ENCODE peak calls at places on chromosome 2, in six cellular contexts. M is adrenal gland, F is lower lobe of right lung, X is right atrium auricular region, Q is choroid plexus epithelial cell, N is uterus. C is an unnamed sample.

GRCh38 chr2:239206851-239207250 is 194.0 kb downstream of the HDAC4 start:
- DNase-seq in M (no peak), F (no peak), X (no peak), Q (no peak), N (no peak), C (no peak)

GRCh38 chr2:74889159-74889558 is 55.2 kb downstream of the HK2 start:
- DNase-seq in M (no peak), F (no peak), X (no peak), Q (no peak), N (no peak), C (no peak)

GRCh38 chr2:26988165-26988879 is 17.9 kb downstream of the MAPRE3 start:
- DNase-seq in M (no peak), F (no peak), X (no peak), Q (peak; percentile 78), N (no peak), C (peak; percentile 84)

GRCh38 chr2:157894694-157895450 is 18.7 kb upstream of the ACVR1 start:
- DNase-seq in M (no peak), F (no peak), X (no peak), Q (peak; percentile 80), N (peak; percentile 30), C (peak; percentile 75)

GRCh38 chr2:58539973-58540372 is 298.8 kb upstream of the FANCL start:
- DNase-seq in M (no peak), F (no peak), X (no peak), Q (peak; percentile 6), N (no peak), C (no peak)

GRCh38 chr2:99617811-99618210 is 128.0 kb upstream of the REV1 start:
- DNase-seq in M (no peak), F (no peak), X (no peak), Q (no peak), N (no peak), C (no peak)

GRCh38 chr2:43175187-43175490 is 51.3 kb downstream of the ZFP36L2 start:
- DNase-seq in M (no peak), F (no peak), X (no peak), Q (peak; percentile 44), N (no peak), C (peak; percentile 57)

GRCh38 chr2:23385748-23386421 is 906 bp downstream of the KLHL29 start:
- DNase-seq in M (peak; percentile 37), F (no peak), X (no peak), Q (no peak), N (peak; percentile 28), C (peak; percentile 33)

GRCh38 chr2:126720647-126721046 is 64.7 kb downstream of the GYPC start:
- DNase-seq in M (no peak), F (no peak), X (peak; percentile 7), Q (peak; percentile 31), N (no peak), C (no peak)

GRCh38 chr2:54771166-54771565 is 47.7 kb downstream of the EML6 start:
- DNase-seq in M (no peak), F (no peak), X (no peak), Q (peak; percentile 26), N (no peak), C (peak; percentile 78)

GRCh38 chr2:173053043-173053699 is 22.5 kb upstream of the MAP3K20 start:
- DNase-seq in M (no peak), F (no peak), X (no peak), Q (peak; percentile 48), N (no peak), C (no peak)

GRCh38 chr2:184689633-184690032 is 91.3 kb downstream of the ZNF804A start:
- DNase-seq in M (no peak), F (no peak), X (no peak), Q (peak; percentile 36), N (no peak), C (no peak)

GRCh38 chr2:42054657-42055430 is 7.0 kb downstream of the PKDCC start:
- DNase-seq in M (no peak), F (no peak), X (no peak), Q (no peak), N (no peak), C (no peak)

GRCh38 chr2:215619022-215619958 is 183.4 kb upstream of the FN1 start:
- DNase-seq in M (peak; percentile 31), F (no peak), X (no peak), Q (peak; percentile 92), N (no peak), C (peak; percentile 84)

GRCh38 chr2:46364797-46365457 is 67.7 kb downstream of the EPAS1 start:
- DNase-seq in M (peak; percentile 58), F (no peak), X (no peak), Q (peak; percentile 82), N (peak; percentile 59), C (peak; percentile 80)

GRCh38 chr2:165895974-165896373 is 57.6 kb downstream of the TTC21B start:
- DNase-seq in M (no peak), F (no peak), X (no peak), Q (no peak), N (no peak), C (no peak)

GRCh38 chr2:54558976-54559410 is 102.9 kb downstream of the SPTBN1 start:
- DNase-seq in M (no peak), F (no peak), X (no peak), Q (no peak), N (no peak), C (peak; percentile 50)

GRCh38 chr2:151051584-151052220 is 210.0 kb downstream of the RBM43 start:
- DNase-seq in M (peak; percentile 57), F (no peak), X (no peak), Q (peak; percentile 80), N (peak; percentile 14), C (peak; percentile 75)

GRCh38 chr2:165147201-165148045 is 56.4 kb downstream of the SCN3A start:
- DNase-seq in M (no peak), F (no peak), X (no peak), Q (no peak), N (no peak), C (no peak)

GRCh38 chr2:54468643-54469042 is 12.5 kb downstream of the SPTBN1 start:
- DNase-seq in M (no peak), F (no peak), X (no peak), Q (peak; percentile 84), N (no peak), C (peak; percentile 53)

GRCh38 chr2:171342014-171342413 is 91.8 kb downstream of the METTL8 start:
- DNase-seq in M (no peak), F (no peak), X (no peak), Q (no peak), N (no peak), C (peak; percentile 22)

GRCh38 chr2:158984554-158985207 is 16.2 kb downstream of the TANC1 start:
- DNase-seq in M (no peak), F (no peak), X (no peak), Q (no peak), N (no peak), C (no peak)

GRCh38 chr2:101485856-101486255 is 10.9 kb upstream of the RFX8 start:
- DNase-seq in M (no peak), F (no peak), X (no peak), Q (no peak), N (no peak), C (no peak)

GRCh38 chr2:175030380-175031271 is 25.4 kb upstream of the CHN1 start:
- DNase-seq in M (peak; percentile 32), F (no peak), X (no peak), Q (peak; percentile 81), N (peak; percentile 23), C (peak; percentile 62)

GRCh38 chr2:152505495-152505906 is 170.5 kb downstream of the FMNL2 start:
- DNase-seq in M (peak; percentile 60), F (peak; percentile 62), X (peak; percentile 76), Q (peak; percentile 88), N (no peak), C (peak; percentile 76)

GRCh38 chr2:28102455-28102874 is 211.9 kb downstream of the BABAM2 start:
- DNase-seq in M (no peak), F (no peak), X (no peak), Q (peak; percentile 78), N (no peak), C (peak; percentile 81)

GRCh38 chr2:20634430-20635095 is 16.3 kb downstream of the HS1BP3 start:
- DNase-seq in M (peak; percentile 65), F (peak; percentile 51), X (no peak), Q (peak; percentile 78), N (peak; percentile 73), C (peak; percentile 82)

GRCh38 chr2:123953848-123954247 is 71.2 kb upstream of the CNTNAP5 start:
- DNase-seq in M (no peak), F (no peak), X (no peak), Q (peak; percentile 20), N (no peak), C (peak; percentile 46)

GRCh38 chr2:39094717-39095363 is 26.0 kb downstream of the SOS1 start:
- DNase-seq in M (no peak), F (no peak), X (no peak), Q (peak; percentile 75), N (no peak), C (peak; percentile 51)

GRCh38 chr2:200616656-200617055 is 30.8 kb downstream of the AOX1 start:
- DNase-seq in M (no peak), F (no peak), X (no peak), Q (peak; percentile 63), N (no peak), C (peak; percentile 48)
- H3K4me3 ChIP-seq in M (no peak overlapping the region), F (no peak overlapping the region), X (no peak overlapping the region), Q (no peak overlapping the region), N (no peak overlapping the region), C (no peak overlapping the region)

DNA sequence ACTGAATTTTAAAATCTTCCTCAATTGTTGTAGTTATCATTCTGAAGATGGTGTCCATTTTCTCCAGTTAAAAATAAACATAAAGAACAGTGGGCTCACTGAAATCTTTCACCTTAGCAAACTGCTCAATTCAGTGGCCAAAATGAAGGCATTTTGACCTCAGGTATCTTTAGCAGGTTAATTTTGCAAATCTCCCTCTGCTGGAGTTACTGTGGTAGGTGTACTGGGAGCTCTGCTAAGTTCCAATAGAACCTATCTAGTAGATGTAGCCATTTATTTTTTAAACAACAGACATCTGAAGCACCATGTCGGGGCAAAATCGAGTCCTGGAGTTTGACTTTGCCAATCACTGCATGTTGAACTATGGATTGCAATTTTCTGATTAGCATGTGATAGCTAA is 177.1 kb downstream of the IRS1 start:
- DNase-seq in M (no peak), F (no peak), X (no peak), Q (peak; percentile 20), N (no peak), C (no peak)
- TF ChIP-seq CTCF in M (no peak), F (no peak), X (no peak), Q (peak; percentile 42), N (no peak), C (peak; percentile 26)

GRCh38 chr2:30710016-30710415 is 97.2 kb downstream of the CAPN13 start:
- DNase-seq in M (no peak), F (no peak), X (peak; percentile 40), Q (no peak), N (no peak), C (no peak)
- H3K4me3 ChIP-seq in M (no peak overlapping the region), F (no peak overlapping the region), X (no peak overlapping the region), Q (no peak overlapping the region), N (no peak overlapping the region), C (no peak overlapping the region)

GRCh38 chr2:24922556-24922955 is 2.5 kb upstream of the ADCY3 start:
- DNase-seq in M (no peak), F (no peak), X (no peak), Q (no peak), N (no peak), C (no peak)

GRCh38 chr2:24923106-24923505 is 3.1 kb upstream of the ADCY3 start:
- DNase-seq in M (no peak), F (no peak), X (no peak), Q (no peak), N (no peak), C (no peak)

GRCh38 chr2:24919977-24920812 is at the start of gene ADCY3:
- DNase-seq in M (no peak), F (peak; percentile 57), X (no peak), Q (peak; percentile 43), N (peak; percentile 40), C (peak; percentile 62)

GRCh38 chr2:24919100-24919976 is 699 bp downstream of the ADCY3 start:
- DNase-seq in M (no peak), F (no peak), X (no peak), Q (no peak), N (no peak), C (no peak)

GRCh38 chr2:24920813-24921441 is 890 bp upstream of the ADCY3 start:
- DNase-seq in M (no peak), F (no peak), X (no peak), Q (no peak), N (no peak), C (no peak)
- TF ChIP-seq CTCF in M (no peak), F (no peak), X (no peak), Q (peak; percentile 55), N (no peak), C (peak; percentile 11)

C was measured in cardiac fibroblast.